ENCODE peak calls at places on chromosomes 5 and 9, in nine cellular contexts. Y is left ventricle myocardium inferior; T is tibial artery; F is colonic mucosa; W is body of pancreas; B is uterus; O is CD8-positive, alpha-beta memory T cell; Z is fibroblast of lung; C is brain microvascular endothelial cell. V is an unnamed sample. For H3K27me3, the result is how much of the 10 kb centered on the place peaks cover.

GRCh38 chr5:95283022-95283615 is 1.8 kb downstream of the MCTP1 start:
- DNase-seq in Y (no peak), T (no peak), F (no peak), W (no peak), B (no peak), O (no peak), Z (no peak), C (no peak), V (no peak)

GRCh38 chr5:172588380-172588779 is 52.7 kb upstream of the NEURL1B start:
- DNase-seq in Y (no peak), T (no peak), F (no peak), W (no peak), B (no peak), O (no peak), Z (no peak), C (no peak), V (no peak)

GRCh38 chr9:84169240-84169639 is 171.3 kb downstream of the SLC28A3 start:
- DNase-seq in Y (no peak), T (no peak), F (no peak), W (no peak), B (no peak), O (no peak), Z (peak), C (peak), V (no peak)

GRCh38 chr5:132777209-132778069 is at the start of gene SEPTIN8:
- DNase-seq in Y (peak), T (peak), F (peak), W (peak), B (peak), O (peak), Z (peak), C (no peak), V (peak)

GRCh38 chr9:123860603-123861002 is 69.3 kb downstream of the DENND1A start:
- DNase-seq in Y (no peak), T (no peak), F (no peak), W (no peak), B (no peak), O (no peak), Z (no peak), C (no peak), V (no peak)

GRCh38 chr9:134410078-134410834 is 84.0 kb downstream of the RXRA start:
- DNase-seq in Y (no peak), T (no peak), F (peak), W (no peak), B (no peak), O (no peak), Z (no peak), C (no peak), V (no peak)

GRCh38 chr5:147685991-147686390 is 96.5 kb downstream of the JAKMIP2 start:
- DNase-seq in Y (no peak), T (no peak), F (no peak), W (no peak), B (no peak), O (no peak), Z (peak), C (no peak), V (no peak)

GRCh38 chr5:43305948-43306563 is 7.2 kb downstream of the HMGCS1 start:
- DNase-seq in Y (no peak), T (no peak), F (no peak), W (no peak), B (no peak), O (peak), Z (peak), C (peak), V (peak)

GRCh38 chr5:140965905-140966292 is 377 bp upstream of the PCDHAC2 start:
- DNase-seq in Y (no peak), T (no peak), F (no peak), W (peak), B (no peak), O (no peak), Z (no peak), C (no peak), V (no peak)

GRCh38 chr5:138340008-138340407 is 1.9 kb downstream of the FAM53C start:
- DNase-seq in Y (no peak), T (no peak), F (no peak), W (no peak), B (no peak), O (no peak), Z (no peak), C (no peak), V (no peak)

GRCh38 chr5:157193699-157194424 is 13.2 kb downstream of the ITK start:
- DNase-seq in Y (no peak), T (no peak), F (no peak), W (no peak), B (no peak), O (peak), Z (no peak), C (no peak), V (peak)

GRCh38 chr5:151183451-151184245 is 26.1 kb upstream of the ANXA6 start:
- DNase-seq in Y (no peak), T (no peak), F (no peak), W (no peak), B (no peak), O (no peak), Z (no peak), C (no peak), V (no peak)

GRCh38 chr5:88145205-88145602 is 123.4 kb downstream of the TMEM161B start:
- DNase-seq in Y (no peak), T (no peak), F (no peak), W (no peak), B (peak), O (no peak), Z (no peak), C (no peak), V (no peak)
- H3K4me3 ChIP-seq in Y (peak), T (peak), F (no peak), W (no peak), B (peak), O (no peak), Z (peak), C (no peak), V (peak)

GRCh38 chr5:123214193-123214592 is 125.2 kb downstream of the PRDM6 start:
- DNase-seq in Y (no peak), T (no peak), F (no peak), W (no peak), B (no peak), O (no peak), Z (no peak), C (no peak), V (no peak)

GRCh38 chr5:123209163-123210013 is 120.3 kb downstream of the PRDM6 start:
- DNase-seq in Y (no peak), T (no peak), F (no peak), W (no peak), B (no peak), O (no peak), Z (peak), C (peak), V (no peak)

GRCh38 chr5:123207321-123207645 is 118.2 kb downstream of the PRDM6 start:
- DNase-seq in Y (no peak), T (no peak), F (no peak), W (no peak), B (no peak), O (no peak), Z (no peak), C (no peak), V (no peak)

GRCh38 chr5:123207852-123208251 is 118.8 kb downstream of the PRDM6 start:
- DNase-seq in Y (no peak), T (no peak), F (no peak), W (no peak), B (no peak), O (no peak), Z (no peak), C (no peak), V (no peak)

GRCh38 chr5:123211084-123211483 is 122.0 kb downstream of the PRDM6 start:
- DNase-seq in Y (no peak), T (no peak), F (no peak), W (no peak), B (no peak), O (no peak), Z (no peak), C (no peak), V (no peak)
- H3K27me3 ChIP-seq in Y (under half), T (under half), F (under half), W (under half), B (under half), O (under half), Z (under half), C (under half), V (under half)

DNA sequence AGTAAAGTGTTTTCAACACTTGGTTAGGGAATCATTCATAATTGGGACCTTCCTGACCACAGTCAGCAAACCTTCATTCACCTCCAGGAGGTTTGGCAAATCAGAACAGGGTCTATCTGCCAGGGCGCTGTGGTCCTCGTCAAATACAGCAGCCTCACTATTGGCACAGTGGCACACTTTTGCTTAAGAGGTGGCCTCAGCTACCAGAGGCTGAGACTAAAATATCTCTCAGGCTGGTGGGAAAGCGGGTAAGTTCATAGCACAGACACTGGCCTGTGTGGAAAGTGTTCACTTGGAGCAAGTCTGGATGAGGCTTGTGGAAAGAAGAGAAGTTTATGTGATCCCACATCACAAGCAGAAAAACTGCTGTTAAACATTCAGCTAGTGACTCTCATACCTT is 268.5 kb upstream of the DAPK1 start:
- DNase-seq in Y (no peak), T (no peak), F (no peak), W (no peak), B (no peak), O (no peak), Z (no peak), C (no peak), V (no peak)
- H3K4me3 ChIP-seq in Y (no peak), T (no peak), F (no peak), W (no peak), B (no peak), O (no peak), Z (no peak), C (no peak), V (no peak)

DNA sequence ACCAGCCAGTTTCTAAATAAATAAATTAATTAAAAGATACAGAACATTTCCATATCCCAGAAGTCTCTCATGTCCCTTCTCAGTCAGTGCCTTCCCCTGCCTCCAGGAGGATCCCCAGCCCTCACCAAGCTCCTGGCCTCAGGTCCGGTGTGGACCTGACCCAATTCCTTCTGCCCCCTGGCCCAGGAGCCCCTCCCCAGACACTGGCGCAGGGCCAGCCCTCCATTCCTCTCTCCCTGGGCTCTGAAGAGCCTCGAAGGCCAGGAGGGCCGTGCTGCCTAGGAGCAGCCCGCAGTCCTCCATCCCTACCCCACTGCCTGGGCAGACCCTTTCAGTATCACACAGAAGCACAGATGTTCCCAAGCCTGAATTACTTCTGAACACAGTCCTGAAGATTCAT is 61.8 kb upstream of the BARHL1 start:
- DNase-seq in Y (no peak), T (no peak), F (no peak), W (no peak), B (no peak), O (no peak), Z (no peak), C (no peak), V (no peak)
- H3K27me3 ChIP-seq in Y (under half), T (under half), F (under half), W (under half), B (under half), O (under half), Z (under half), C (under half), V (under half)

GRCh38 chr5:53568868-53569267 is 8.4 kb downstream of the NDUFS4 start:
- DNase-seq in Y (no peak), T (no peak), F (no peak), W (no peak), B (no peak), O (no peak), Z (peak), C (no peak), V (no peak)
- H3K4me3 ChIP-seq in Y (no peak), T (no peak), F (no peak), W (no peak), B (no peak), O (no peak), Z (no peak), C (no peak), V (no peak)

DNA sequence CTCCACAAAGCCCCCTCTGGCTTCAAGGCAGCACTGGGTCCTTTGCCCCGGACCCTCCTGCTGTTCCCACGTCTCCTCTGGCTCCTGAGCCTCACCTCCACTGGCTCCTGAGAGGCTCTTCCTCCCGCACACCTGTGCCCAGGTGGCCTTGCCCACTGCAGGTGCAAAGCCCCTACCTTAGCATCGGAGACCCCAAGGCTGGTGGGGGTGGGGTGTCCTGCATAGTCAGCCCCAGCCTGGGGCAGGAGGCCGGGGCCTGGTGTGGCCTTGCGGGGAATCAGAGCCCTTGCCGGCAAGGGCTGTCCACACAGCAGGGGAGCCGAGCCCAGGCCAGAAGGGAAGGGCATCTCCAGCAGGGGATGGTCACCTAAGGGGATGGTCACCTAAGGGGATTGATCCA is 41.3 kb upstream of the CEP72 start:
- DNase-seq in Y (no peak), T (no peak), F (no peak), W (no peak), B (no peak), O (no peak), Z (no peak), C (no peak), V (no peak)
- H3K27me3 ChIP-seq in Y (half or more), T (under half), F (under half), W (under half), B (under half), O (under half), Z (under half), C (under half), V (under half)

GRCh38 chr9:117496307-117496706 is 81.5 kb upstream of the ASTN2 start:
- DNase-seq in Y (no peak), T (no peak), F (no peak), W (no peak), B (no peak), O (no peak), Z (no peak), C (no peak), V (no peak)

GRCh38 chr9:117488659-117489058 is 73.8 kb upstream of the ASTN2 start:
- DNase-seq in Y (no peak), T (no peak), F (no peak), W (no peak), B (no peak), O (no peak), Z (no peak), C (no peak), V (no peak)

GRCh38 chr9:117492476-117492875 is 77.6 kb upstream of the ASTN2 start:
- DNase-seq in Y (no peak), T (no peak), F (no peak), W (no peak), B (no peak), O (no peak), Z (no peak), C (no peak), V (no peak)

GRCh38 chr9:117491491-117491890 is 76.6 kb upstream of the ASTN2 start:
- DNase-seq in Y (no peak), T (no peak), F (peak), W (peak), B (no peak), O (no peak), Z (no peak), C (no peak), V (no peak)

GRCh38 chr9:117494401-117495130 is 79.7 kb upstream of the ASTN2 start:
- DNase-seq in Y (no peak), T (no peak), F (no peak), W (no peak), B (no peak), O (no peak), Z (no peak), C (no peak), V (no peak)
- H3K4me3 ChIP-seq in Y (no peak), T (no peak), F (no peak), W (no peak), B (no peak), O (no peak), Z (peak), C (no peak), V (no peak)

GRCh38 chr9:126050605-126050990 is 276.0 kb upstream of the MVB12B start:
- DNase-seq in Y (no peak), T (no peak), F (no peak), W (no peak), B (no peak), O (no peak), Z (no peak), C (no peak), V (no peak)

GRCh38 chr9:126051446-126052130 is 275.0 kb upstream of the MVB12B start:
- DNase-seq in Y (no peak), T (no peak), F (no peak), W (no peak), B (no peak), O (no peak), Z (no peak), C (no peak), V (no peak)

GRCh38 chr9:126052791-126053190 is 273.8 kb upstream of the MVB12B start:
- DNase-seq in Y (no peak), T (no peak), F (no peak), W (no peak), B (no peak), O (no peak), Z (no peak), C (no peak), V (no peak)

GRCh38 chr9:126049896-126050604 is 276.6 kb upstream of the MVB12B start:
- DNase-seq in Y (no peak), T (no peak), F (no peak), W (no peak), B (no peak), O (no peak), Z (no peak), C (no peak), V (no peak)

GRCh38 chr9:126049088-126049487 is 277.5 kb upstream of the MVB12B start:
- DNase-seq in Y (no peak), T (no peak), F (no peak), W (no peak), B (no peak), O (no peak), Z (no peak), C (no peak), V (no peak)
- H3K27me3 ChIP-seq in Y (half or more), T (under half), F (under half), W (under half), B (under half), O (under half), Z (under half), C (under half), V (under half)

GRCh38 chr5:134874831-134875655 is 872 bp downstream of the TXNDC15 start:
- DNase-seq in Y (peak), T (peak), F (peak), W (peak), B (peak), O (peak), Z (peak), C (peak), V (peak)
- H3K4me3 ChIP-seq in Y (peak), T (peak), F (peak), W (peak), B (peak), O (peak), Z (peak), C (peak), V (peak)

DNA sequence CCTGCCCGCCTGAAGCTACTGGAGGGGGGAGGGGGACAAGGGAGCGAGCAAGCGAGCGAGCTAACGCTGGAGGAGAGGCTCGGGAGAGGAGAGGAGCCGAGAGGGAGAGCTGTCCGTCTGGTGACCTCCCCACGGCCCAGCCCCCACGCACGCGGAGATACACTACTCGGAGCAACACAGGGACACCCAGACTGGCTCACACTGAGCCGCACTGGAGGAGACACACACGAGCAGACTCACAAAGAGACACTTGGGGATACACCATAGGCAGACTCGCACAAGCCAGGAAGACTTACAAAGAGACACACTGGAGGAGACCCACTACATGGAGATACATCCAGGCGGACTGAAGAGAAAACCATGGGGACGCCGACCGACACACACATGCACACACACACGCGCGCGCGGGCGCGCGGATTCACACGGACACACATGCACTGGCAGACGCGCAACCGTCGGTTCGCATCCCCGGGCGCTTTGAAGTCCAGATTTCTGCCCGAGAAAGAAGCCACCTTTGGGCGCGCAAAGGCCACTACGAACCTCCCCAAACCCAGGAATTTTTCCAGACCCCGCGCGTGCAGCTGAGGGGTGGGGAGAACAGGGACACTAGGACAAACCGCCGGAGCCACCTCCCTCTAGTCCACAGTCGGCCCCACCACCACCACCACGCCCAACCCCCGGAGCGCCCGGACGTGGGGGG is 703 bp downstream of the CNTFR start:
- DNase-seq in Y (no peak), T (no peak), F (no peak), W (no peak), B (no peak), O (no peak), Z (no peak), C (no peak), V (no peak)
- H3K27me3 ChIP-seq in Y (half or more), T (half or more), F (half or more), W (under half), B (under half), O (half or more), Z (half or more), C (half or more), V (under half)

V was measured in naive thymus-derived CD4-positive, alpha-beta T cell.